ENCODE peak calls at places on chromosomes 11 and 22, in four cellular contexts. One of them, this sample, is unnamed.

GRCh38 chr22:23179381-23180294 is 671 bp upstream of the BCR start:
- DNase-seq in SK-N-SH: no peak
- DNase-seq in AG04449: no peak
- DNase-seq in mammary epithelial cell: peak; percentile 28
- DNase-seq in this sample: no peak

GRCh38 chr22:40022536-40023225 is 27.9 kb downstream of the FAM83F start:
- DNase-seq in AG04449: no peak
- DNase-seq in SK-N-SH: no peak
- DNase-seq in mammary epithelial cell: peak; percentile 95
- DNase-seq in this sample: no peak

GRCh38 chr11:85946221-85946620 is 91.0 kb downstream of the CCDC83 start:
- DNase-seq in mammary epithelial cell: peak; percentile 37
- DNase-seq in SK-N-SH: no peak
- DNase-seq in AG04449: no peak
- DNase-seq in this sample: no peak

GRCh38 chr11:102929966-102930365 is 25.6 kb downstream of the MMP13 start:
- DNase-seq in SK-N-SH: no peak
- DNase-seq in mammary epithelial cell: peak; percentile 53
- DNase-seq in AG04449: no peak
- DNase-seq in this sample: no peak

GRCh38 chr11:17414992-17415391 is 26.5 kb upstream of the KCNJ11 start:
- DNase-seq in mammary epithelial cell: no peak
- DNase-seq in AG04449: no peak
- DNase-seq in SK-N-SH: no peak
- DNase-seq in this sample: no peak

GRCh38 chr22:23113067-23113846 is 28.5 kb downstream of the RSPH14 start:
- DNase-seq in AG04449: no peak
- DNase-seq in mammary epithelial cell: no peak
- DNase-seq in SK-N-SH: peak; percentile 84
- DNase-seq in this sample: no peak

GRCh38 chr11:119415517-119415916 is 7.5 kb downstream of the THY1 start:
- DNase-seq in SK-N-SH: no peak
- DNase-seq in mammary epithelial cell: no peak
- DNase-seq in AG04449: no peak
- DNase-seq in this sample: no peak

GRCh38 chr11:91124363-91124762 is 901.5 kb upstream of the CHORDC1 start:
- DNase-seq in mammary epithelial cell: no peak
- DNase-seq in AG04449: no peak
- DNase-seq in SK-N-SH: no peak
- DNase-seq in this sample: no peak

GRCh38 chr11:46719543-46720218 is 668 bp downstream of the F2 start:
- DNase-seq in SK-N-SH: no peak
- DNase-seq in mammary epithelial cell: no peak
- DNase-seq in AG04449: no peak
- DNase-seq in this sample: no peak

GRCh38 chr11:36258730-36259360 is 30.4 kb downstream of the COMMD9 start:
- DNase-seq in SK-N-SH: peak; percentile 66
- DNase-seq in mammary epithelial cell: peak; percentile 35
- DNase-seq in AG04449: peak; percentile 36
- DNase-seq in this sample: peak; percentile 39

GRCh38 chr11:26134481-26135355 is 197.2 kb upstream of the ANO3 start:
- DNase-seq in SK-N-SH: peak; percentile 9
- DNase-seq in mammary epithelial cell: peak; percentile 32
- DNase-seq in AG04449: no peak
- DNase-seq in this sample: no peak

GRCh38 chr22:34814260-34814659 is 251.7 kb upstream of the ISX start:
- DNase-seq in SK-N-SH: no peak
- DNase-seq in AG04449: no peak
- DNase-seq in mammary epithelial cell: no peak
- DNase-seq in this sample: no peak

GRCh38 chr11:61637287-61637686 is 42.9 kb upstream of the DAGLA start:
- DNase-seq in AG04449: no peak
- DNase-seq in mammary epithelial cell: no peak
- DNase-seq in SK-N-SH: no peak
- DNase-seq in this sample: no peak

GRCh38 chr22:49594078-49594477 is 233.6 kb downstream of the BRD1 start:
- DNase-seq in AG04449: no peak
- DNase-seq in mammary epithelial cell: no peak
- DNase-seq in SK-N-SH: no peak
- DNase-seq in this sample: no peak

GRCh38 chr22:26168934-26169311 is 339 bp upstream of the SEZ6L start:
- DNase-seq in AG04449: no peak
- DNase-seq in SK-N-SH: no peak
- DNase-seq in mammary epithelial cell: no peak
- DNase-seq in this sample: no peak

GRCh38 chr22:26170795-26171194 is 1.5 kb downstream of the SEZ6L start:
- DNase-seq in mammary epithelial cell: no peak
- DNase-seq in AG04449: no peak
- DNase-seq in SK-N-SH: peak; percentile 62
- DNase-seq in this sample: no peak

GRCh38 chr22:26168199-26168915 is 905 bp upstream of the SEZ6L start:
- DNase-seq in SK-N-SH: peak; percentile 57
- DNase-seq in AG04449: no peak
- DNase-seq in mammary epithelial cell: no peak
- DNase-seq in this sample: no peak

GRCh38 chr22:26169312-26170111 is at the start of gene SEZ6L:
- DNase-seq in SK-N-SH: peak; percentile 90
- DNase-seq in mammary epithelial cell: no peak
- DNase-seq in AG04449: no peak
- DNase-seq in this sample: no peak

GRCh38 chr22:26170112-26170492 is 840 bp downstream of the SEZ6L start:
- DNase-seq in mammary epithelial cell: no peak
- DNase-seq in SK-N-SH: no peak
- DNase-seq in AG04449: no peak
- DNase-seq in this sample: no peak
- H3K4me3 ChIP-seq in mammary epithelial cell: no peak overlapping the region
- H3K4me3 ChIP-seq in SK-N-SH: peak overlapping the region; percentile 51
- H3K4me3 ChIP-seq in AG04449: peak overlapping the region; percentile 30
- H3K4me3 ChIP-seq in this sample: no peak overlapping the region

DNA sequence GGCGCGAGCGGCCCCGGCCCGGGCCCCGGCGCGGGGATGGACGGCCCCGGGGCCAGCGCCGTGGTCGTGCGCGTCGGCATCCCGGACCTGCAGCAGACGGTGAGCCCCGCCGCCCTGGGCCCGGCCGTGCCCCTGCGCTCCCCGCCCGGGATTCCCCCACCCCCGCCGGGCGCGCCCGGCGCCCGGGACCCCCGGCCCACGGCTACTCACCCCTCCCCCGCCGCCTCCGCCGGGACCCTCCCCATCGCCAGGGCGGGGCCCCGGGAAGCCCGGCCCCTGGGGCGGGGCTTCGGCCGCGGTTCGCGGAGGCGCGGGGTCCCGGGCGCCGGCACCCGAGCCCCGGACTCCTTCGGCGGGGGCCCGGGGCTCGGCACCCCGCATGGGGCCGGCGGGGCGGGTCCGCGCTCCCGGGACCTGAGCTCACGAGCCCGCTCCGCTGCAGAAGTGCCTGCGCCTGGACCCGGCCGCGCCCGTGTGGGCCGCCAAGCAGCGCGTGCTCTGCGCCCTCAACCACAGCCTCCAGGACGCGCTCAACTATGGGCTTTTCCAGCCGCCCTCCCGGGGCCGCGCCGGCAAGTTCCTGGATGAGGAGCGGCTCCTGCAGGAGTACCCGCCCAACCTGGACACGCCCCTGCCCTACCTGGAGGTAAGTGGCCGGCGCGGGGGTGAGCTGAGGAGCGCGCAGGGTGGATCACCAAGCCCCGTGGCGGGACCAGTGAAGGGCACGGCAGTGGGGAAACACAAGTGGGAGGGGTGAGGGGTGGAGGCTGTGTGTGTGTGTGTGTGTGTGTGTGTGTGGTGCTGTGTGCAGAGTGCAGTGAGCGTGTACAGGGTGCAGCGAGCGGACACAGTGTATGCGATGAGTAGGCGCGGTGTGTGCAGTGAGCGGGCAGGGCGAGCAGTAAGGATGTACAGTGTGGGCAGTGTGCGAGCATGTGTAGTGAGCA is 2.3 kb downstream of the SHANK3 start:
- DNase-seq in AG04449: no peak
- DNase-seq in SK-N-SH: peak; percentile 97
- DNase-seq in mammary epithelial cell: peak; percentile 82
- DNase-seq in this sample: no peak
- TF ChIP-seq CTCF in AG04449: no peak
- TF ChIP-seq CTCF in SK-N-SH: no peak
- TF ChIP-seq CTCF in mammary epithelial cell: no peak
- TF ChIP-seq CTCF in this sample: no peak

GRCh38 chr11:33172996-33173395 is 11.7 kb upstream of the CSTF3 start:
- DNase-seq in SK-N-SH: no peak
- DNase-seq in AG04449: no peak
- DNase-seq in mammary epithelial cell: no peak
- DNase-seq in this sample: no peak

GRCh38 chr11:33177676-33178336 is 16.5 kb upstream of the CSTF3 start:
- DNase-seq in AG04449: no peak
- DNase-seq in mammary epithelial cell: no peak
- DNase-seq in SK-N-SH: no peak
- DNase-seq in this sample: no peak

GRCh38 chr11:33182246-33182878 is 21.1 kb upstream of the CSTF3 start:
- DNase-seq in AG04449: no peak
- DNase-seq in mammary epithelial cell: no peak
- DNase-seq in SK-N-SH: peak; percentile 23
- DNase-seq in this sample: no peak

GRCh38 chr11:33179431-33179830 is 18.2 kb upstream of the CSTF3 start:
- DNase-seq in AG04449: no peak
- DNase-seq in mammary epithelial cell: no peak
- DNase-seq in SK-N-SH: no peak
- DNase-seq in this sample: no peak

DNA sequence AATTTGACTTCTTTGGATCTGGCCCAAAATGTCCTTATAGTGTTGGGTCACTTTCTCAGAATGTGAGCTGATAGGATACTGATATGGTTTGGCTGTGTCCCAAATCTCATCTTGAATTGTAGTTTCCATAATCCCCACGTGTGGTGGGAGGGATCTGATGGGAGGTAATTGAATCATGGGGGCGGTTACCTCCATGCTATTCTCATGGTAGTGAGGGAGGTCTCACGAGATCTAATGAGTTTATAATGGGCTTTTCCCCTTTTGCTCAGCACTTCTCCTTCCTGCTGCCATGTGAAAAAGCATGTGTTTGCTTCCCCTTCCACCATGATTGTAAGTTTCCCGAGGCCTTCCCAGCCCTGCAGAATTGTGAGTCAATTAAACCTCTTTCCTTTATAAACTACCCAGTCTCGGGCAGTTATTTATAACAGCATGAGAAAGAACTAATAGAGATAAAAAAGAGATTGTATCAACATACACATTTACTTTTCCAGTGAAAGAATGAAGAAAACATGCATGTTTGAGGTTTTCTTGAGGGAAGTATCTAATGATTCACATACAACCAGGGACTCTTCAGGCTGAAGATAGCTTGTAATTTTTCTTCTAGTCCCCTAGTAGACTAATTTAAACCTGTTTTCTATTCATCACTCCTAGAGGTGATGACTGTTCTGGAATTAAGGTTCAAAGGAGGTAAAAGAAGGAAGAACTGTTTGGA is 17.3 kb upstream of the CSTF3 start:
- DNase-seq in SK-N-SH: no peak
- DNase-seq in mammary epithelial cell: no peak
- DNase-seq in AG04449: peak; percentile 34
- DNase-seq in this sample: no peak
- H3K4me3 ChIP-seq in SK-N-SH: no peak overlapping the region
- H3K4me3 ChIP-seq in mammary epithelial cell: no peak overlapping the region
- H3K4me3 ChIP-seq in AG04449: no peak overlapping the region
- H3K4me3 ChIP-seq in this sample: no peak overlapping the region

GRCh38 chr11:76770642-76771445 is 12.3 kb upstream of the TSKU start:
- DNase-seq in SK-N-SH: no peak
- DNase-seq in mammary epithelial cell: peak; percentile 84
- DNase-seq in AG04449: peak; percentile 94
- DNase-seq in this sample: peak; percentile 92

GRCh38 chr11:76773921-76774361 is 9.2 kb upstream of the TSKU start:
- DNase-seq in SK-N-SH: no peak
- DNase-seq in AG04449: no peak
- DNase-seq in mammary epithelial cell: peak; percentile 61
- DNase-seq in this sample: no peak

GRCh38 chr11:76772100-76772782 is 10.9 kb upstream of the TSKU start:
- DNase-seq in SK-N-SH: no peak
- DNase-seq in mammary epithelial cell: no peak
- DNase-seq in AG04449: no peak
- DNase-seq in this sample: no peak

GRCh38 chr11:76771446-76772099 is 11.6 kb upstream of the TSKU start:
- DNase-seq in AG04449: no peak
- DNase-seq in mammary epithelial cell: no peak
- DNase-seq in SK-N-SH: no peak
- DNase-seq in this sample: no peak

DNA sequence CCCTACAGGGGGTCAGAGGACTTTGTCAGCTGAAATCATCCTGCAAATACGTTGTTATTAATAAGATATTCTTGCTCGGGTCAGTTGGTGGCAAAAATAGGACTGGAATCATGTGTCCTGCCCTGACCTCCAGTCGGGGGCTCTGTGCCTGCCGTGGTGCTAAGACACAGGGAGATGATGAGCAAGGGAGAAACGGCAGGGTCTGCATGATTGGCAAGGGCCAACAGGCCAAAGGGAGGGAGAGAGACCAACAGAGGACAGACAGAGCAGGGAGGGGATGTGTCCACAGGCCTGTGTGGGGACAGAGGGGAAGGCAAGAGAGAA is 10.4 kb upstream of the TSKU start:
- DNase-seq in AG04449: no peak
- DNase-seq in mammary epithelial cell: no peak
- DNase-seq in SK-N-SH: no peak
- DNase-seq in this sample: no peak
- TF ChIP-seq CTCF in AG04449: no peak
- TF ChIP-seq CTCF in mammary epithelial cell: no peak
- TF ChIP-seq CTCF in SK-N-SH: no peak
- TF ChIP-seq CTCF in this sample: no peak

GRCh38 chr11:64990222-64990918 is 6.4 kb downstream of the BATF2 start:
- DNase-seq in mammary epithelial cell: no peak
- DNase-seq in SK-N-SH: no peak
- DNase-seq in AG04449: no peak
- DNase-seq in this sample: no peak
- H3K4me3 ChIP-seq in mammary epithelial cell: no peak overlapping the region
- H3K4me3 ChIP-seq in SK-N-SH: no peak overlapping the region
- H3K4me3 ChIP-seq in AG04449: no peak overlapping the region
- H3K4me3 ChIP-seq in this sample: no peak overlapping the region

DNA sequence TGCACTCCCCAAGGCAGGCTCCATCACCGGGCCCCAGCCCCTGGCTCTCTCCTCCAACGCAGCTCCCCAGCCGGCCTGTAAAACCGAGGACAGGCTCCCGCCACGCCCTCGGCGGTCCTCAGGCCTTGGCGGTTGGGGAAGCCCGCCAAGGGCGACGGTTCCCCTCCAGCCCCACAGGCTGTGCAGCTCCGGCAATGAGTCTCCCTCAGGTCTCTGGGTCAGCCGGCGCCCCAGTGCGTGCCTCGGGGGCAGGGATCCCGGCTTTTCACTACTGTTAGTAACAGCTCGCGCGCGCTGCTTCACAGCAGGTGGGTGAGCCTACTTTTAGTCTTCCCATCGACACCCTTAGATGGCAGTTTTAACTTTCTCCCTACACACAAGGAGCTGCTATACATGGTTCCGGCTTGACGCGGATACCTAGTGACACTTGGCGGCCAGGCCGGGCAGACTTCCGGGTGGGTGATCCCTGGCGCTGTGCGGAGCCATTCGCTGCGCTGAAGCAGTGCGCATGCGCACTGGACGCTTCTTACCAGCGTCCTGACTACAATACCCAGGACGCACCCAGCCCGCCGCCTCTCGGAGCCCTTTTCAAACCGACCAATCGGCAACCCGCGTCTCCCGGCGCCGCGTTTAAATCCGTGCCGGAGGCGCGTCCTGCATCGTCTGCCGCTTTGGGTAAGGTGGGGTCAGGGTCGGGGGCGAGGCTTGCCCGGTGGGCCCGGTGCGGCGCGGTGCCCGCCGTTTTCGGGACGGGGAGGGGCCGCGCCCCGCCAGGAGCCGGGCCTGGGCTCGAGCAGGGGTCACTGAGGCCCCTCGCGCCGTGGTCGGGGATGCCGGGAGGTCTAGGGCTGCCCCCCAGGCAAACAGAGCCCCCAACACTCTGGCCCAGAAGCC is at the start of gene GTSE1:
- DNase-seq in SK-N-SH: peak; percentile 99
- DNase-seq in AG04449: peak; percentile 76
- DNase-seq in mammary epithelial cell: peak; percentile 95
- DNase-seq in this sample: peak; percentile 86
- TF ChIP-seq CTCF in SK-N-SH: peak; percentile 25
- TF ChIP-seq CTCF in AG04449: peak; percentile 25
- TF ChIP-seq CTCF in mammary epithelial cell: peak; percentile 28
- TF ChIP-seq CTCF in this sample: no peak

This sample was measured in AG09309.